ENCODE peak calls at places on chromosomes 11 and 22, in seven cellular contexts. D is T-helper 9 cell; Q is substantia nigra; E is stimulated activated naive CD8-positive, alpha-beta T cell treated with anti-CD3 and anti-CD28 coated beads, Interleukin-15, Interleukin-2, amounts not matched to agents 100 U/mL and 50 U/mL, for 24 hours; X is ACHN; Z is gastrocnemius medialis; V is NCI-H2081. G is an unnamed sample.

GRCh38 chr22:49077586-49077985 is 750.1 kb downstream of the BRD1 start:
- DNase-seq in Q (no peak), X (no peak), E (no peak), V (no peak), Z (no peak), D (no peak), G (no peak)

GRCh38 chr22:31618057-31618456 is 44.0 kb downstream of the PISD start:
- DNase-seq in X (no peak), Z (no peak), Q (no peak), V (peak), D (no peak), E (no peak), G (no peak)

GRCh38 chr11:85762226-85762625 is 48.7 kb downstream of the SYTL2 start:
- DNase-seq in Z (no peak), E (no peak), Q (no peak), X (no peak), D (no peak), V (no peak), G (peak)

GRCh38 chr11:75760710-75761493 is 7.7 kb upstream of the DGAT2 start:
- DNase-seq in D (no peak), Q (no peak), V (no peak), X (peak), Z (no peak), E (no peak), G (peak)

GRCh38 chr11:85238907-85239306 is 388.2 kb downstream of the DLG2 start:
- DNase-seq in Q (no peak), X (no peak), E (no peak), V (no peak), D (no peak), Z (no peak), G (no peak)

GRCh38 chr22:23696326-23696851 is 5.6 kb downstream of the RGL4 start:
- DNase-seq in X (no peak), V (no peak), Q (no peak), D (peak), Z (no peak), E (peak), G (no peak)

GRCh38 chr11:32698579-32698978 is 95.9 kb downstream of the CCDC73 start:
- DNase-seq in V (no peak), X (no peak), D (no peak), Q (no peak), Z (no peak), E (no peak), G (no peak)

GRCh38 chr22:27240298-27240885 is 561.2 kb downstream of the MN1 start:
- DNase-seq in D (no peak), Z (no peak), E (no peak), X (no peak), V (no peak), Q (no peak), G (no peak)

GRCh38 chr11:13868710-13869403 is 93.7 kb upstream of the SPON1 start:
- DNase-seq in D (peak), X (no peak), E (no peak), Z (no peak), V (no peak), Q (no peak), G (no peak)

GRCh38 chr11:102187416-102188125 is 77.3 kb downstream of the YAP1 start:
- DNase-seq in D (no peak), Q (no peak), E (no peak), X (no peak), Z (no peak), V (no peak), G (peak)

GRCh38 chr22:29145321-29146072 is 60.2 kb upstream of the EMID1 start:
- DNase-seq in Z (peak), X (no peak), V (no peak), Q (no peak), E (no peak), D (no peak), G (peak)

GRCh38 chr11:10322830-10323792 is 18.2 kb downstream of the ADM start:
- DNase-seq in V (peak), Q (no peak), X (peak), Z (peak), E (peak), D (no peak), G (peak)

GRCh38 chr11:33735426-33736147 is 636 bp downstream of the CD59 start:
- DNase-seq in E (peak), D (peak), Z (no peak), Q (no peak), V (no peak), X (peak), G (peak)

GRCh38 chr22:49699476-49699875 is 128.2 kb downstream of the BRD1 start:
- DNase-seq in X (no peak), Q (no peak), V (no peak), E (no peak), Z (no peak), D (no peak), G (no peak)

GRCh38 chr11:57116654-57117053 is 65.1 kb upstream of the LRRC55 start:
- DNase-seq in X (peak), E (peak), V (no peak), Q (no peak), D (no peak), Z (no peak), G (peak)

GRCh38 chr11:112588252-112588668 is 327.6 kb upstream of the PLET1 start:
- DNase-seq in V (peak), Q (peak), Z (peak), X (peak), D (peak), E (peak), G (peak)

GRCh38 chr11:63567044-63567840 is 4.1 kb upstream of the PLAAT2 start:
- DNase-seq in Q (no peak), X (peak), E (peak), V (peak), Z (no peak), D (peak), G (peak)

GRCh38 chr11:6812391-6813005 is 13.0 kb upstream of the OR6A2 start:
- DNase-seq in Z (no peak), V (peak), X (peak), E (peak), D (no peak), Q (no peak), G (peak)

GRCh38 chr11:119414321-119414720 is 8.7 kb downstream of the THY1 start:
- DNase-seq in X (no peak), E (no peak), V (no peak), Q (no peak), Z (no peak), D (no peak), G (no peak)

GRCh38 chr11:123366924-123367323 is 63.1 kb upstream of the GRAMD1B start:
- DNase-seq in X (no peak), Z (no peak), E (no peak), V (no peak), Q (no peak), D (no peak), G (no peak)

GRCh38 chr22:49040754-49041467 is 786.8 kb downstream of the BRD1 start:
- DNase-seq in X (no peak), V (no peak), D (no peak), Z (no peak), Q (no peak), E (no peak), G (no peak)

GRCh38 chr11:47376543-47377371 is 1.6 kb downstream of the SPI1 start:
- DNase-seq in D (no peak), Z (no peak), Q (peak), V (no peak), X (no peak), E (no peak), G (peak)

GRCh38 chr22:50683086-50683993 is 10.7 kb downstream of the SHANK3 start:
- DNase-seq in D (no peak), Z (no peak), V (no peak), Q (no peak), E (no peak), X (no peak), G (no peak)

GRCh38 chr11:112321521-112322172 is 61.0 kb upstream of the PLET1 start:
- DNase-seq in V (peak), E (no peak), X (peak), D (no peak), Q (no peak), Z (peak), G (peak)

GRCh38 chr22:25554321-25555088 is 10.0 kb upstream of the GRK3 start:
- DNase-seq in X (no peak), D (no peak), E (no peak), Q (no peak), V (no peak), Z (no peak), G (no peak)